ENCODE peak calls at places on chromosomes 1 and 21, in six cellular contexts. X, H, Z, J, Q and B are unnamed samples.

GRCh38 chr1:150813028-150813707 is 5.1 kb upstream of the CTSK start:
- DNase-seq in X (peak; percentile 56), H (peak; percentile 36), Z (peak; percentile 45), J (peak; percentile 70), Q (peak; percentile 79), B (peak; percentile 64)

GRCh38 chr1:11355594-11356467 is 82.8 kb downstream of the UBIAD1 start:
- DNase-seq in X (no peak), H (peak; percentile 61), Z (no peak), J (no peak), Q (no peak), B (peak; percentile 94)

GRCh38 chr1:117600325-117600916 is 5.4 kb upstream of the TENT5C start:
- DNase-seq in X (no peak), H (no peak), Z (no peak), J (no peak), Q (no peak), B (no peak)

GRCh38 chr1:197159461-197159860 is 13.0 kb upstream of the ASPM start:
- DNase-seq in X (no peak), H (no peak), Z (no peak), J (no peak), Q (no peak), B (no peak)

GRCh38 chr1:32703479-32704291 is 1.1 kb upstream of the SYNC start:
- DNase-seq in X (peak; percentile 48), H (no peak), Z (peak; percentile 39), J (peak; percentile 96), Q (no peak), B (peak; percentile 53)

GRCh38 chr1:19311931-19312781 is at the start of the genes AKR7A2 and SLC66A1:
- DNase-seq in X (peak; percentile 95), H (peak; percentile 77), Z (peak; percentile 91), J (peak; percentile 89), Q (peak; percentile 96), B (peak; percentile 95)

GRCh38 chr21:25626752-25627151 is 12.3 kb upstream of the JAM2 start:
- DNase-seq in X (peak; percentile 17), H (no peak), Z (peak; percentile 38), J (no peak), Q (no peak), B (no peak)

GRCh38 chr1:230831706-230832105 is 36.6 kb downstream of the C1orf198 start:
- DNase-seq in X (no peak), H (no peak), Z (no peak), J (no peak), Q (no peak), B (no peak)

GRCh38 chr1:67890862-67891261 is 57.6 kb upstream of the GNG12 start:
- DNase-seq in X (no peak), H (no peak), Z (no peak), J (no peak), Q (no peak), B (no peak)

GRCh38 chr1:93123141-93123783 is 44.2 kb downstream of the MTF2 start:
- DNase-seq in X (no peak), H (no peak), Z (no peak), J (no peak), Q (no peak), B (no peak)

GRCh38 chr1:121516279-121516967 is 331.6 kb downstream of the SRGAP2C start:
- DNase-seq in X (no peak), H (no peak), Z (peak; percentile 8), J (no peak), Q (no peak), B (no peak)

GRCh38 chr21:45818904-45819285 is 162.7 kb upstream of the COL6A1 start:
- DNase-seq in X (no peak), H (no peak), Z (no peak), J (peak; percentile 74), Q (no peak), B (no peak)

GRCh38 chr21:16250282-16250681 is 520.5 kb downstream of the USP25 start:
- DNase-seq in X (no peak), H (no peak), Z (no peak), J (no peak), Q (no peak), B (no peak)

GRCh38 chr21:34762761-34763160 is 94.0 kb downstream of the CLIC6 start:
- DNase-seq in X (no peak), H (no peak), Z (no peak), J (peak; percentile 90), Q (no peak), B (peak; percentile 2)

GRCh38 chr1:94122201-94122970 is 1.4 kb upstream of the ABCA4 start:
- DNase-seq in X (no peak), H (no peak), Z (no peak), J (peak; percentile 27), Q (no peak), B (no peak)

GRCh38 chr1:243346016-243346415 is 90.2 kb downstream of the SDCCAG8 start:
- DNase-seq in X (no peak), H (no peak), Z (no peak), J (no peak), Q (no peak), B (no peak)

GRCh38 chr1:243348331-243348730 is 92.5 kb downstream of the SDCCAG8 start:
- DNase-seq in X (no peak), H (no peak), Z (no peak), J (no peak), Q (no peak), B (no peak)

GRCh38 chr1:243346481-243346880 is 90.6 kb downstream of the SDCCAG8 start:
- DNase-seq in X (no peak), H (no peak), Z (no peak), J (no peak), Q (no peak), B (no peak)

GRCh38 chr1:243343970-243344749 is 88.3 kb downstream of the SDCCAG8 start:
- DNase-seq in X (no peak), H (no peak), Z (no peak), J (peak; percentile 51), Q (no peak), B (peak; percentile 87)

DNA sequence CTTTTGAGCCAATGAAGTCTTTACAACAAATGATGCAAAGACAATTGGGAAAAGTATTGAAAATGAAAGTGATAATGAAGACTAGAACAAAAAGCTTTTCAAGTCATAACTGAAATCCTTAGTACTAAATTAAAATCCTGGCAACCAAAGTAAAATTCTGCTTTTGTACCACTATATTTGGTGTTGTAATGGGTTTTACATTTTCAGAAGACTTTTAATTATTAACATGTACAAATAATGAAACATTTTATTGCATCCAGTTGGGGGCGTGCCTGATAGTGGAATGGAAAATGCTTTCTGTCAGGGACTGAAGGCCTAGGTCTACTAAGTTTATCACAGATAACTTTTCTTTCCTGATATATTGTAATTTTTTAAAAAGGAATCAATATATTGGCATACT is 89.4 kb downstream of the SDCCAG8 start:
- DNase-seq in X (peak; percentile 16), H (no peak), Z (no peak), J (peak; percentile 31), Q (no peak), B (no peak)
- TF ChIP-seq CTCF in X (no peak), H (peak; percentile 27), Z (peak; percentile 17), J (peak; percentile 46), Q (no peak), B (peak; percentile 52)

DNA sequence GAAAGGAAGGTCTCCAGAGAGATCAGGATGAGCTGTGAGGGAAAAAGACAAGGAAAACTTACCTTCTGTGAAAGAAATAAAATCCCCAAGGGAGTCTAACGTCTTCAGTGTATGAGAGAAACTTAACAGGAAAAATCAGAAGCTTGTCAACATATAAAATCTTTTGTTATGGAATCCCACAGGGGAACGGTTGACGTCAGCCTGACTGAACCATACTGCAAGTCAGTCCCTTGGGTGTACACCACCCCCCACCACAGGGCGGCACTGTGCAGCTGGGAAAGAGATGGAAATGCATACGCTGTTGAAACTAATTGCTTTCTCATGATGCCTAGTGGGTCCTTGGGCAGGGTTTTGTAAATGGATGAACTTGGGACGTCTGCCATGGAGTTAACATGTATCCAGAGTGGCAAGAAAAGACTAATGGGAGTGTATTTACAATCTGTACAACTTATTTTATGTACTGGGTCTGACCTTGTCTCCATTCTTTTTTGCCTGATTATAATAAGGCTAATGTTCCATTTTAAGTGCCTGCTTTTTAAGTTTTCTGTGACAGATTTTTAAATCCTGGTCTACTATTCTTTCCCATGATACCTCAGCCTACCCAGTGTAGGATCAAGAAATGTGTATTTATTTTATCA is 22.7 kb downstream of the UTP25 start:
- DNase-seq in X (peak; percentile 44), H (peak; percentile 34), Z (peak; percentile 28), J (peak; percentile 78), Q (peak; percentile 36), B (peak; percentile 78)
- TF ChIP-seq CTCF in X (peak; percentile 20), H (peak; percentile 69), Z (peak; percentile 52), J (peak; percentile 74), Q (no peak), B (peak; percentile 79)

DNA sequence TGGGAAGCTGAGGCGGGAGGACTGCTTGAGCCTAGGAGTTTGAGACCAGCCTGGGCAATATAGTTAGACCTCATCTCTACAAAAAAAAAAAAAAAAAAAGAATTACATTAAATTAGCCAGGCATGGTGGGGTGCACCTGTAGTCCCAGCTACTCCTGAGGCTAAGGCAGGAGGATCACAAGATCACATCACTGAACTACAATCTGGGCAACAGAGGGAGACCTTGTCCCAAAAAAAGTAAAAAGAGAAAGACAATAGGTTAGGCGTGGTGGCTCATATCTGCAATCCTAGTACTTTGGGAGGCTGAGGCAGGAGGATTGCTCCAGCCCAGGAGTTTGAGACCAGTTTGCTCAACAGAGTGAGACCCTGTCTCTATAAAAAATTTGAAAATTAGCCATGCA is 130.3 kb downstream of the TIAM1 start:
- DNase-seq in X (no peak), H (no peak), Z (no peak), J (peak; percentile 5), Q (no peak), B (no peak)
- TF ChIP-seq CTCF in X (no peak), H (no peak), Z (no peak), J (peak; percentile 27), Q (no peak), B (peak; percentile 18)

GRCh38 chr1:147245129-147245528 is 2.6 kb downstream of the CHD1L start:
- DNase-seq in X (no peak), H (no peak), Z (no peak), J (no peak), Q (no peak), B (no peak)

GRCh38 chr1:147245586-147246021 is 3.1 kb downstream of the CHD1L start:
- DNase-seq in X (no peak), H (no peak), Z (no peak), J (no peak), Q (no peak), B (no peak)

GRCh38 chr1:147241955-147242448 is 482 bp upstream of the CHD1L start:
- DNase-seq in X (no peak), H (no peak), Z (no peak), J (no peak), Q (no peak), B (no peak)

GRCh38 chr1:147243228-147243685 is 773 bp downstream of the CHD1L start:
- DNase-seq in X (peak; percentile 39), H (peak; percentile 26), Z (no peak), J (no peak), Q (no peak), B (peak; percentile 68)

DNA sequence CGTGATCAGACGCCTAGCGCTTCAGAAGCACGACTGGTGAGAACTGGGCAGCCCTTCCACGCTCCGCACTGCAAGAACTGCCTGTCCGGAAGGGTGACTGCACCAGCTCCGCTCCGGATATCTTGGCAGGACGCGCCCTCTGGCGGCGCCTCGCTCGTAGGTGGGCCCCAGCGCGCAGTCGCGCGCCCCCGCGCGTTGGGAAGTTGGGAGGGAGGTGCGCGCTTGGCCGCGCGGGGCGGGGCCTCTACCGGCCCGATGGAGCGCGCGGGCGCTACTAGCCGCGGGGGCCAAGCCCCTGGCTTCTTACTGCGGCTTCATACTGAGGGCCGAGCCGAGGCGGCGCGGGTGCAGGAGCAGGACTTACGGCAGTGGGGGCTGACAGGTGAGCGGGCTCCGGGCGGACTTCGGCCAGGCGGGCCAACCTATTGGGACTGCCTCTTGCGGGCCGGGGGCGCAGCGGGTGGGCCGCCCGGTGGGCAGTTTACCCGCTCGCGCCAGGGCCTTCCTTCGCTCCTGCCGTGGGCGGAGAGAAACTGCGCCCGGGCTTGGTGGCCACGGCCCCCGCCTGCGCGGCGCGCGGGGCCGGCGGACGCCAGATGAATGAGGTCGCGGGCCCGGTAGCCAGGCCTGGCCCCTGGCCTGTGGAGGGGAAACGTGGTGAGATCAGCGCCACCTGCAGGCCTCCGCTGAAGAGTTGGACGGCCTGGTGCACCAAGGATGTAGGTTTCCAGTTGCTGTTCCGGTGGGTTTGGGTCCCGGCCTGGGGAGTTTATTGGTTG is at the start of gene CHD1L:
- DNase-seq in X (peak; percentile 96), H (peak; percentile 92), Z (peak; percentile 94), J (peak; percentile 95), Q (peak; percentile 98), B (peak; percentile 95)
- TF ChIP-seq CTCF in X (peak; percentile 81), H (peak; percentile 77), Z (peak; percentile 88), J (peak; percentile 74), Q (peak; percentile 93), B (peak; percentile 98)